ENCODE peak calls at places on chromosomes 13 and 19, in ten cellular contexts. One of them, this sample, is unnamed.

GRCh38 chr13:28022848-28023518 is 34.5 kb upstream of the URAD start:
- DNase-seq in Karpas-422: no peak
- DNase-seq in ascending aorta: no peak
- DNase-seq in psoas muscle: no peak
- DNase-seq in neuronal stem cell: peak; percentile 12
- DNase-seq in mucosa of descending colon: no peak
- DNase-seq in body of pancreas: peak; percentile 25
- DNase-seq in tibial artery: no peak
- DNase-seq in trophoblast cell: no peak
- DNase-seq in cardiac muscle cell: peak; percentile 13
- DNase-seq in this sample: no peak

GRCh38 chr19:9917322-9917721 is 19.0 kb downstream of the OLFM2 start:
- DNase-seq in Karpas-422: peak; percentile 69
- DNase-seq in ascending aorta: peak; percentile 64
- DNase-seq in psoas muscle: no peak
- DNase-seq in neuronal stem cell: no peak
- DNase-seq in mucosa of descending colon: no peak
- DNase-seq in body of pancreas: peak; percentile 51
- DNase-seq in tibial artery: no peak
- DNase-seq in trophoblast cell: peak; percentile 35
- DNase-seq in cardiac muscle cell: peak; percentile 58
- DNase-seq in this sample: peak; percentile 65

GRCh38 chr13:93859666-93860065 is 619.8 kb downstream of the DCT start:
- DNase-seq in Karpas-422: no peak
- DNase-seq in ascending aorta: no peak
- DNase-seq in psoas muscle: no peak
- DNase-seq in neuronal stem cell: no peak
- DNase-seq in mucosa of descending colon: no peak
- DNase-seq in body of pancreas: no peak
- DNase-seq in tibial artery: no peak
- DNase-seq in trophoblast cell: no peak
- DNase-seq in cardiac muscle cell: peak; percentile 34
- DNase-seq in this sample: no peak

GRCh38 chr19:2385053-2385721 is 25.1 kb downstream of the TMPRSS9 start:
- DNase-seq in Karpas-422: no peak
- DNase-seq in ascending aorta: no peak
- DNase-seq in psoas muscle: peak; percentile 27
- DNase-seq in neuronal stem cell: no peak
- DNase-seq in mucosa of descending colon: peak; percentile 76
- DNase-seq in body of pancreas: peak; percentile 59
- DNase-seq in tibial artery: no peak
- DNase-seq in trophoblast cell: peak; percentile 99
- DNase-seq in cardiac muscle cell: peak; percentile 72
- DNase-seq in this sample: peak; percentile 82

GRCh38 chr19:3785464-3785937 is 680 bp downstream of the MATK start:
- DNase-seq in Karpas-422: no peak
- DNase-seq in ascending aorta: no peak
- DNase-seq in psoas muscle: no peak
- DNase-seq in neuronal stem cell: no peak
- DNase-seq in mucosa of descending colon: peak; percentile 45
- DNase-seq in body of pancreas: no peak
- DNase-seq in tibial artery: no peak
- DNase-seq in trophoblast cell: no peak
- DNase-seq in cardiac muscle cell: no peak
- DNase-seq in this sample: no peak

GRCh38 chr19:56174550-56174949 is 1.3 kb upstream of the GALP start:
- DNase-seq in Karpas-422: no peak
- DNase-seq in ascending aorta: no peak
- DNase-seq in psoas muscle: no peak
- DNase-seq in neuronal stem cell: no peak
- DNase-seq in mucosa of descending colon: no peak
- DNase-seq in body of pancreas: no peak
- DNase-seq in tibial artery: no peak
- DNase-seq in trophoblast cell: no peak
- DNase-seq in cardiac muscle cell: no peak
- DNase-seq in this sample: no peak

GRCh38 chr13:62302341-62302740 is 886.7 kb upstream of the PCDH20 start:
- DNase-seq in Karpas-422: no peak
- DNase-seq in ascending aorta: no peak
- DNase-seq in psoas muscle: no peak
- DNase-seq in neuronal stem cell: no peak
- DNase-seq in mucosa of descending colon: no peak
- DNase-seq in body of pancreas: no peak
- DNase-seq in tibial artery: no peak
- DNase-seq in trophoblast cell: no peak
- DNase-seq in cardiac muscle cell: no peak
- DNase-seq in this sample: no peak

GRCh38 chr13:24626449-24626848 is 53.8 kb upstream of the ATP12A start:
- DNase-seq in Karpas-422: no peak
- DNase-seq in ascending aorta: no peak
- DNase-seq in psoas muscle: no peak
- DNase-seq in neuronal stem cell: no peak
- DNase-seq in mucosa of descending colon: no peak
- DNase-seq in body of pancreas: no peak
- DNase-seq in tibial artery: no peak
- DNase-seq in trophoblast cell: no peak
- DNase-seq in cardiac muscle cell: no peak
- DNase-seq in this sample: no peak

GRCh38 chr19:925087-925911 is 536 bp upstream of the ARID3A start:
- DNase-seq in Karpas-422: peak; percentile 90
- DNase-seq in ascending aorta: peak; percentile 88
- DNase-seq in psoas muscle: peak; percentile 82
- DNase-seq in neuronal stem cell: peak; percentile 84
- DNase-seq in mucosa of descending colon: peak; percentile 87
- DNase-seq in body of pancreas: peak; percentile 83
- DNase-seq in tibial artery: peak; percentile 89
- DNase-seq in trophoblast cell: peak; percentile 89
- DNase-seq in cardiac muscle cell: peak; percentile 86
- DNase-seq in this sample: peak; percentile 79

GRCh38 chr13:83995930-83996329 is 113.7 kb upstream of the SLITRK1 start:
- DNase-seq in Karpas-422: no peak
- DNase-seq in ascending aorta: no peak
- DNase-seq in psoas muscle: no peak
- DNase-seq in neuronal stem cell: no peak
- DNase-seq in mucosa of descending colon: no peak
- DNase-seq in body of pancreas: no peak
- DNase-seq in tibial artery: no peak
- DNase-seq in trophoblast cell: no peak
- DNase-seq in cardiac muscle cell: no peak
- DNase-seq in this sample: no peak

GRCh38 chr19:4284176-4284958 is 5.3 kb downstream of the SHD start:
- DNase-seq in Karpas-422: peak; percentile 81
- DNase-seq in ascending aorta: no peak
- DNase-seq in psoas muscle: no peak
- DNase-seq in neuronal stem cell: no peak
- DNase-seq in mucosa of descending colon: peak; percentile 90
- DNase-seq in body of pancreas: peak; percentile 30
- DNase-seq in tibial artery: no peak
- DNase-seq in trophoblast cell: peak; percentile 27
- DNase-seq in cardiac muscle cell: no peak
- DNase-seq in this sample: peak; percentile 39

GRCh38 chr13:85314686-85315085 is 484.5 kb downstream of the SLITRK6 start:
- DNase-seq in Karpas-422: no peak
- DNase-seq in ascending aorta: no peak
- DNase-seq in psoas muscle: no peak
- DNase-seq in neuronal stem cell: peak; percentile 14
- DNase-seq in mucosa of descending colon: no peak
- DNase-seq in body of pancreas: no peak
- DNase-seq in tibial artery: no peak
- DNase-seq in trophoblast cell: no peak
- DNase-seq in cardiac muscle cell: no peak
- DNase-seq in this sample: peak; percentile 51

GRCh38 chr13:46178821-46179220 is 3.2 kb downstream of the LCP1 start:
- DNase-seq in Karpas-422: no peak
- DNase-seq in ascending aorta: no peak
- DNase-seq in psoas muscle: no peak
- DNase-seq in neuronal stem cell: no peak
- DNase-seq in mucosa of descending colon: no peak
- DNase-seq in body of pancreas: no peak
- DNase-seq in tibial artery: no peak
- DNase-seq in trophoblast cell: no peak
- DNase-seq in cardiac muscle cell: no peak
- DNase-seq in this sample: no peak

GRCh38 chr19:14494910-14495677 is 833 bp downstream of the GIPC1 start:
- DNase-seq in Karpas-422: no peak
- DNase-seq in ascending aorta: no peak
- DNase-seq in psoas muscle: no peak
- DNase-seq in neuronal stem cell: no peak
- DNase-seq in mucosa of descending colon: peak; percentile 56
- DNase-seq in body of pancreas: no peak
- DNase-seq in tibial artery: no peak
- DNase-seq in trophoblast cell: peak; percentile 33
- DNase-seq in cardiac muscle cell: no peak
- DNase-seq in this sample: no peak

GRCh38 chr19:16457195-16457953 is 14.4 kb downstream of the EPS15L1 start:
- DNase-seq in Karpas-422: peak; percentile 58
- DNase-seq in ascending aorta: peak; percentile 73
- DNase-seq in psoas muscle: peak; percentile 49
- DNase-seq in neuronal stem cell: no peak
- DNase-seq in mucosa of descending colon: no peak
- DNase-seq in body of pancreas: peak; percentile 20
- DNase-seq in tibial artery: peak; percentile 81
- DNase-seq in trophoblast cell: no peak
- DNase-seq in cardiac muscle cell: peak; percentile 67
- DNase-seq in this sample: peak; percentile 51

GRCh38 chr19:45340899-45341453 is 426 bp downstream of the KLC3 start:
- DNase-seq in Karpas-422: no peak
- DNase-seq in ascending aorta: no peak
- DNase-seq in psoas muscle: no peak
- DNase-seq in neuronal stem cell: no peak
- DNase-seq in mucosa of descending colon: no peak
- DNase-seq in body of pancreas: peak; percentile 41
- DNase-seq in tibial artery: no peak
- DNase-seq in trophoblast cell: no peak
- DNase-seq in cardiac muscle cell: no peak
- DNase-seq in this sample: peak; percentile 28
- H3K4me3 ChIP-seq in Karpas-422: no peak overlapping the region
- H3K4me3 ChIP-seq in ascending aorta: peak overlapping the region; percentile 33
- H3K4me3 ChIP-seq in psoas muscle: peak overlapping the region; percentile 49
- H3K4me3 ChIP-seq in neuronal stem cell: peak overlapping the region; percentile 6
- H3K4me3 ChIP-seq in mucosa of descending colon: no peak overlapping the region
- H3K4me3 ChIP-seq in body of pancreas: peak overlapping the region; percentile 22
- H3K4me3 ChIP-seq in tibial artery: no peak overlapping the region
- H3K4me3 ChIP-seq in trophoblast cell: peak overlapping the region; percentile 53
- H3K4me3 ChIP-seq in cardiac muscle cell: peak overlapping the region; percentile 44
- H3K4me3 ChIP-seq in this sample: peak overlapping the region; percentile 54

DNA sequence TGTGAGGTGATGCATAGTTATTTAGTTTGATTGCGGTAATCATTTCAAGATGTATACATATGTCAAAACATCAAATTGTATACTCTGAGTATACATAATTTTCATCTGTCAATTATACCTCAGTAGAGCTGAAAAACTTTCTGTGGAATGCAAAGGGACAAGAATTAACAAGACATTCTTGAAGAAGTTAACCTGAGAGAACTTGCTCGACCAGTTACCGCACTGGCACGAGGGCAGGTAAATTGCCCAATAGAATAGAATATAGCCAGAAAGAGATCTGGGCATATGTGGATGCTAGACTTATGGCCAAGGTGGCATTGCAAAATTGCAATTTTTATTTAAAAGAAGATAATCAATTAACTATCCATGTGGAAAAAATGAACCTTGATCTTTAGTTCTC is 42.3 kb upstream of the GJB6 start:
- DNase-seq in Karpas-422: no peak
- DNase-seq in ascending aorta: no peak
- DNase-seq in psoas muscle: no peak
- DNase-seq in neuronal stem cell: no peak
- DNase-seq in mucosa of descending colon: no peak
- DNase-seq in body of pancreas: no peak
- DNase-seq in tibial artery: no peak
- DNase-seq in trophoblast cell: peak; percentile 90
- DNase-seq in cardiac muscle cell: no peak
- DNase-seq in this sample: no peak
- H3K36me3 ChIP-seq in Karpas-422: no peaks in the 10 kb centered on the region
- H3K36me3 ChIP-seq in ascending aorta: no peaks in the 10 kb centered on the region
- H3K36me3 ChIP-seq in psoas muscle: no peaks in the 10 kb centered on the region
- H3K36me3 ChIP-seq in neuronal stem cell: no peaks in the 10 kb centered on the region
- H3K36me3 ChIP-seq in mucosa of descending colon: no peaks in the 10 kb centered on the region
- H3K36me3 ChIP-seq in body of pancreas: no peaks in the 10 kb centered on the region
- H3K36me3 ChIP-seq in tibial artery: no peaks in the 10 kb centered on the region
- H3K36me3 ChIP-seq in trophoblast cell: no peaks in the 10 kb centered on the region
- H3K36me3 ChIP-seq in cardiac muscle cell: no peaks in the 10 kb centered on the region
- H3K36me3 ChIP-seq in this sample: no peaks in the 10 kb centered on the region

GRCh38 chr19:19538077-19538764 is at the start of gene CILP2:
- DNase-seq in Karpas-422: peak; percentile 73
- DNase-seq in ascending aorta: no peak
- DNase-seq in psoas muscle: peak; percentile 54
- DNase-seq in neuronal stem cell: peak; percentile 50
- DNase-seq in mucosa of descending colon: no peak
- DNase-seq in body of pancreas: peak; percentile 55
- DNase-seq in tibial artery: no peak
- DNase-seq in trophoblast cell: peak; percentile 53
- DNase-seq in cardiac muscle cell: peak; percentile 32
- DNase-seq in this sample: no peak
- H3K4me3 ChIP-seq in Karpas-422: no peak within 1 kb of the TSS
- H3K4me3 ChIP-seq in ascending aorta: peak within 1 kb of the TSS; percentile 7
- H3K4me3 ChIP-seq in psoas muscle: peak within 1 kb of the TSS; percentile 42
- H3K4me3 ChIP-seq in neuronal stem cell: peak within 1 kb of the TSS; percentile 78
- H3K4me3 ChIP-seq in mucosa of descending colon: no peak within 1 kb of the TSS
- H3K4me3 ChIP-seq in body of pancreas: no peak within 1 kb of the TSS
- H3K4me3 ChIP-seq in tibial artery: peak within 1 kb of the TSS; percentile 36
- H3K4me3 ChIP-seq in trophoblast cell: peak within 1 kb of the TSS; percentile 43
- H3K4me3 ChIP-seq in cardiac muscle cell: peak within 1 kb of the TSS; percentile 39
- H3K4me3 ChIP-seq in this sample: no peak within 1 kb of the TSS

GRCh38 chr19:47072323-47072722 is 23.9 kb upstream of the TMEM160 start:
- DNase-seq in Karpas-422: no peak
- DNase-seq in ascending aorta: no peak
- DNase-seq in psoas muscle: no peak
- DNase-seq in neuronal stem cell: no peak
- DNase-seq in mucosa of descending colon: no peak
- DNase-seq in body of pancreas: no peak
- DNase-seq in tibial artery: no peak
- DNase-seq in trophoblast cell: no peak
- DNase-seq in cardiac muscle cell: no peak
- DNase-seq in this sample: no peak

GRCh38 chr19:47074621-47075020 is 26.2 kb upstream of the TMEM160 start:
- DNase-seq in Karpas-422: no peak
- DNase-seq in ascending aorta: no peak
- DNase-seq in psoas muscle: no peak
- DNase-seq in neuronal stem cell: no peak
- DNase-seq in mucosa of descending colon: no peak
- DNase-seq in body of pancreas: no peak
- DNase-seq in tibial artery: no peak
- DNase-seq in trophoblast cell: no peak
- DNase-seq in cardiac muscle cell: no peak
- DNase-seq in this sample: no peak

GRCh38 chr19:47071731-47072130 is 23.3 kb upstream of the TMEM160 start:
- DNase-seq in Karpas-422: no peak
- DNase-seq in ascending aorta: no peak
- DNase-seq in psoas muscle: no peak
- DNase-seq in neuronal stem cell: no peak
- DNase-seq in mucosa of descending colon: no peak
- DNase-seq in body of pancreas: no peak
- DNase-seq in tibial artery: no peak
- DNase-seq in trophoblast cell: no peak
- DNase-seq in cardiac muscle cell: no peak
- DNase-seq in this sample: no peak

GRCh38 chr19:47075179-47075811 is 26.9 kb upstream of the TMEM160 start:
- DNase-seq in Karpas-422: no peak
- DNase-seq in ascending aorta: no peak
- DNase-seq in psoas muscle: no peak
- DNase-seq in neuronal stem cell: no peak
- DNase-seq in mucosa of descending colon: peak; percentile 50
- DNase-seq in body of pancreas: no peak
- DNase-seq in tibial artery: no peak
- DNase-seq in trophoblast cell: no peak
- DNase-seq in cardiac muscle cell: no peak
- DNase-seq in this sample: no peak

GRCh38 chr19:47073574-47073973 is 25.1 kb upstream of the TMEM160 start:
- DNase-seq in Karpas-422: no peak
- DNase-seq in ascending aorta: no peak
- DNase-seq in psoas muscle: no peak
- DNase-seq in neuronal stem cell: no peak
- DNase-seq in mucosa of descending colon: no peak
- DNase-seq in body of pancreas: no peak
- DNase-seq in tibial artery: no peak
- DNase-seq in trophoblast cell: no peak
- DNase-seq in cardiac muscle cell: no peak
- DNase-seq in this sample: no peak
- H3K36me3 ChIP-seq in Karpas-422: peaks cover 21% of the 10 kb centered on the region
- H3K36me3 ChIP-seq in ascending aorta: peaks cover 55% of the 10 kb centered on the region
- H3K36me3 ChIP-seq in psoas muscle: peaks cover 97% of the 10 kb centered on the region
- H3K36me3 ChIP-seq in neuronal stem cell: peaks cover 59% of the 10 kb centered on the region
- H3K36me3 ChIP-seq in mucosa of descending colon: peaks cover 12% of the 10 kb centered on the region
- H3K36me3 ChIP-seq in body of pancreas: peaks cover 6% of the 10 kb centered on the region
- H3K36me3 ChIP-seq in tibial artery: peaks cover 37% of the 10 kb centered on the region
- H3K36me3 ChIP-seq in trophoblast cell: peaks cover 71% of the 10 kb centered on the region
- H3K36me3 ChIP-seq in cardiac muscle cell: peaks cover 19% of the 10 kb centered on the region
- H3K36me3 ChIP-seq in this sample: peaks cover 93% of the 10 kb centered on the region

This sample was measured in WERI-Rb-1.